ENCODE peak calls at places on chromosomes 1 and 21, in nine cellular contexts. One of them, this sample, is unnamed.
A peak's percentile ranks its signal among the peaks of the same experiment; 100 is the strongest.

GRCh38 chr1:33390550-33390949 is 40.3 kb downstream of the PHC2 start:
- DNase-seq in brain microvascular endothelial cell: peak; percentile 65
- DNase-seq in substantia nigra: no peak
- DNase-seq in heart left ventricle: no peak
- DNase-seq in choroid plexus epithelial cell: peak; percentile 96
- DNase-seq in iPS-NIHi11: no peak
- DNase-seq in spleen: no peak
- DNase-seq in stimulated activated CD8-positive, alpha-beta memory T cell treated with anti-CD3 and anti-CD28 coated beads, Interleukin-15, amount 100 ng/mL, for 1 hour: no peak
- DNase-seq in dorsolateral prefrontal cortex: no peak
- DNase-seq in this sample: no peak

GRCh38 chr1:111267801-111268508 is 22.7 kb upstream of the CHIA start:
- DNase-seq in spleen: no peak
- DNase-seq in choroid plexus epithelial cell: no peak
- DNase-seq in iPS-NIHi11: no peak
- DNase-seq in brain microvascular endothelial cell: no peak
- DNase-seq in substantia nigra: no peak
- DNase-seq in dorsolateral prefrontal cortex: no peak
- DNase-seq in stimulated activated CD8-positive, alpha-beta memory T cell treated with anti-CD3 and anti-CD28 coated beads, Interleukin-15, amount 100 ng/mL, for 1 hour: no peak
- DNase-seq in heart left ventricle: no peak
- DNase-seq in this sample: no peak

GRCh38 chr1:22833699-22834098 is 123.1 kb downstream of the EPHB2 start:
- DNase-seq in dorsolateral prefrontal cortex: no peak
- DNase-seq in choroid plexus epithelial cell: no peak
- DNase-seq in stimulated activated CD8-positive, alpha-beta memory T cell treated with anti-CD3 and anti-CD28 coated beads, Interleukin-15, amount 100 ng/mL, for 1 hour: no peak
- DNase-seq in substantia nigra: no peak
- DNase-seq in iPS-NIHi11: no peak
- DNase-seq in brain microvascular endothelial cell: no peak
- DNase-seq in spleen: no peak
- DNase-seq in heart left ventricle: no peak
- DNase-seq in this sample: no peak

GRCh38 chr1:27356628-27357280 is 10.0 kb downstream of the MAP3K6 start:
- DNase-seq in brain microvascular endothelial cell: no peak
- DNase-seq in heart left ventricle: no peak
- DNase-seq in choroid plexus epithelial cell: no peak
- DNase-seq in iPS-NIHi11: no peak
- DNase-seq in substantia nigra: no peak
- DNase-seq in dorsolateral prefrontal cortex: no peak
- DNase-seq in stimulated activated CD8-positive, alpha-beta memory T cell treated with anti-CD3 and anti-CD28 coated beads, Interleukin-15, amount 100 ng/mL, for 1 hour: no peak
- DNase-seq in spleen: peak; percentile 83
- DNase-seq in this sample: no peak

GRCh38 chr1:211196880-211197279 is 62.3 kb upstream of the RCOR3 start:
- DNase-seq in heart left ventricle: no peak
- DNase-seq in iPS-NIHi11: no peak
- DNase-seq in stimulated activated CD8-positive, alpha-beta memory T cell treated with anti-CD3 and anti-CD28 coated beads, Interleukin-15, amount 100 ng/mL, for 1 hour: no peak
- DNase-seq in brain microvascular endothelial cell: no peak
- DNase-seq in substantia nigra: no peak
- DNase-seq in choroid plexus epithelial cell: peak; percentile 5
- DNase-seq in spleen: no peak
- DNase-seq in dorsolateral prefrontal cortex: no peak
- DNase-seq in this sample: no peak

GRCh38 chr1:22750671-22751016 is 40.0 kb downstream of the EPHB2 start:
- DNase-seq in choroid plexus epithelial cell: no peak
- DNase-seq in spleen: no peak
- DNase-seq in brain microvascular endothelial cell: no peak
- DNase-seq in substantia nigra: no peak
- DNase-seq in iPS-NIHi11: no peak
- DNase-seq in dorsolateral prefrontal cortex: no peak
- DNase-seq in heart left ventricle: no peak
- DNase-seq in stimulated activated CD8-positive, alpha-beta memory T cell treated with anti-CD3 and anti-CD28 coated beads, Interleukin-15, amount 100 ng/mL, for 1 hour: no peak
- DNase-seq in this sample: no peak

GRCh38 chr1:92749024-92749634 is 35.8 kb downstream of the EVI5 start:
- DNase-seq in iPS-NIHi11: peak; percentile 71
- DNase-seq in heart left ventricle: no peak
- DNase-seq in brain microvascular endothelial cell: peak; percentile 49
- DNase-seq in stimulated activated CD8-positive, alpha-beta memory T cell treated with anti-CD3 and anti-CD28 coated beads, Interleukin-15, amount 100 ng/mL, for 1 hour: no peak
- DNase-seq in spleen: no peak
- DNase-seq in choroid plexus epithelial cell: peak; percentile 86
- DNase-seq in substantia nigra: no peak
- DNase-seq in dorsolateral prefrontal cortex: no peak
- DNase-seq in this sample: peak; percentile 44

GRCh38 chr1:231862611-231863010 is 236.0 kb downstream of the DISC1 start:
- DNase-seq in heart left ventricle: no peak
- DNase-seq in spleen: no peak
- DNase-seq in choroid plexus epithelial cell: no peak
- DNase-seq in substantia nigra: no peak
- DNase-seq in brain microvascular endothelial cell: no peak
- DNase-seq in iPS-NIHi11: no peak
- DNase-seq in dorsolateral prefrontal cortex: no peak
- DNase-seq in stimulated activated CD8-positive, alpha-beta memory T cell treated with anti-CD3 and anti-CD28 coated beads, Interleukin-15, amount 100 ng/mL, for 1 hour: no peak
- DNase-seq in this sample: no peak

GRCh38 chr1:228285661-228286504 is 78.0 kb downstream of the OBSCN start:
- DNase-seq in stimulated activated CD8-positive, alpha-beta memory T cell treated with anti-CD3 and anti-CD28 coated beads, Interleukin-15, amount 100 ng/mL, for 1 hour: no peak
- DNase-seq in iPS-NIHi11: no peak
- DNase-seq in dorsolateral prefrontal cortex: no peak
- DNase-seq in choroid plexus epithelial cell: no peak
- DNase-seq in substantia nigra: no peak
- DNase-seq in heart left ventricle: peak; percentile 54
- DNase-seq in brain microvascular endothelial cell: no peak
- DNase-seq in spleen: peak; percentile 79
- DNase-seq in this sample: no peak

GRCh38 chr1:153539395-153540093 is 1.2 kb downstream of the S100A5 start:
- DNase-seq in substantia nigra: no peak
- DNase-seq in spleen: peak; percentile 48
- DNase-seq in dorsolateral prefrontal cortex: no peak
- DNase-seq in choroid plexus epithelial cell: no peak
- DNase-seq in iPS-NIHi11: no peak
- DNase-seq in stimulated activated CD8-positive, alpha-beta memory T cell treated with anti-CD3 and anti-CD28 coated beads, Interleukin-15, amount 100 ng/mL, for 1 hour: no peak
- DNase-seq in heart left ventricle: no peak
- DNase-seq in brain microvascular endothelial cell: no peak
- DNase-seq in this sample: no peak

GRCh38 chr1:147545133-147545532 is 3.8 kb downstream of the BCL9 start:
- DNase-seq in iPS-NIHi11: peak; percentile 32
- DNase-seq in dorsolateral prefrontal cortex: no peak
- DNase-seq in heart left ventricle: no peak
- DNase-seq in stimulated activated CD8-positive, alpha-beta memory T cell treated with anti-CD3 and anti-CD28 coated beads, Interleukin-15, amount 100 ng/mL, for 1 hour: peak; percentile 69
- DNase-seq in brain microvascular endothelial cell: peak; percentile 24
- DNase-seq in substantia nigra: no peak
- DNase-seq in choroid plexus epithelial cell: peak; percentile 41
- DNase-seq in spleen: peak; percentile 86
- DNase-seq in this sample: peak; percentile 88

GRCh38 chr1:116777831-116778830 is 23.9 kb downstream of the CD2 start:
- DNase-seq in substantia nigra: no peak
- DNase-seq in heart left ventricle: no peak
- DNase-seq in dorsolateral prefrontal cortex: no peak
- DNase-seq in spleen: no peak
- DNase-seq in iPS-NIHi11: no peak
- DNase-seq in brain microvascular endothelial cell: peak; percentile 73
- DNase-seq in choroid plexus epithelial cell: peak; percentile 74
- DNase-seq in stimulated activated CD8-positive, alpha-beta memory T cell treated with anti-CD3 and anti-CD28 coated beads, Interleukin-15, amount 100 ng/mL, for 1 hour: no peak
- DNase-seq in this sample: no peak

GRCh38 chr1:33307494-33307864 is 13.4 kb downstream of the A3GALT2 start:
- DNase-seq in choroid plexus epithelial cell: no peak
- DNase-seq in brain microvascular endothelial cell: no peak
- DNase-seq in iPS-NIHi11: no peak
- DNase-seq in heart left ventricle: no peak
- DNase-seq in substantia nigra: no peak
- DNase-seq in dorsolateral prefrontal cortex: no peak
- DNase-seq in stimulated activated CD8-positive, alpha-beta memory T cell treated with anti-CD3 and anti-CD28 coated beads, Interleukin-15, amount 100 ng/mL, for 1 hour: no peak
- DNase-seq in spleen: no peak
- DNase-seq in this sample: no peak

GRCh38 chr1:81208441-81208840 is 592.3 kb upstream of the ADGRL2 start:
- DNase-seq in substantia nigra: no peak
- DNase-seq in heart left ventricle: peak; percentile 40
- DNase-seq in stimulated activated CD8-positive, alpha-beta memory T cell treated with anti-CD3 and anti-CD28 coated beads, Interleukin-15, amount 100 ng/mL, for 1 hour: no peak
- DNase-seq in choroid plexus epithelial cell: no peak
- DNase-seq in dorsolateral prefrontal cortex: no peak
- DNase-seq in spleen: peak; percentile 82
- DNase-seq in brain microvascular endothelial cell: no peak
- DNase-seq in iPS-NIHi11: no peak
- DNase-seq in this sample: no peak

GRCh38 chr1:7646981-7647901 is 123.9 kb upstream of the VAMP3 start:
- DNase-seq in substantia nigra: peak; percentile 58
- DNase-seq in stimulated activated CD8-positive, alpha-beta memory T cell treated with anti-CD3 and anti-CD28 coated beads, Interleukin-15, amount 100 ng/mL, for 1 hour: peak; percentile 43
- DNase-seq in brain microvascular endothelial cell: peak; percentile 31
- DNase-seq in dorsolateral prefrontal cortex: peak; percentile 85
- DNase-seq in iPS-NIHi11: peak; percentile 95
- DNase-seq in spleen: peak; percentile 93
- DNase-seq in choroid plexus epithelial cell: peak; percentile 63
- DNase-seq in heart left ventricle: peak; percentile 82
- DNase-seq in this sample: peak; percentile 50

GRCh38 chr1:57234459-57234858 is 189.4 kb downstream of the DAB1 start:
- DNase-seq in dorsolateral prefrontal cortex: no peak
- DNase-seq in iPS-NIHi11: no peak
- DNase-seq in brain microvascular endothelial cell: no peak
- DNase-seq in substantia nigra: no peak
- DNase-seq in stimulated activated CD8-positive, alpha-beta memory T cell treated with anti-CD3 and anti-CD28 coated beads, Interleukin-15, amount 100 ng/mL, for 1 hour: no peak
- DNase-seq in heart left ventricle: no peak
- DNase-seq in choroid plexus epithelial cell: no peak
- DNase-seq in spleen: no peak
- DNase-seq in this sample: no peak

GRCh38 chr1:205317311-205317917 is 4.1 kb downstream of the NUAK2 start:
- DNase-seq in heart left ventricle: peak; percentile 91
- DNase-seq in dorsolateral prefrontal cortex: peak; percentile 67
- DNase-seq in iPS-NIHi11: peak; percentile 34
- DNase-seq in brain microvascular endothelial cell: no peak
- DNase-seq in stimulated activated CD8-positive, alpha-beta memory T cell treated with anti-CD3 and anti-CD28 coated beads, Interleukin-15, amount 100 ng/mL, for 1 hour: no peak
- DNase-seq in spleen: peak; percentile 81
- DNase-seq in substantia nigra: peak; percentile 60
- DNase-seq in choroid plexus epithelial cell: peak; percentile 37
- DNase-seq in this sample: peak; percentile 71

GRCh38 chr1:84365225-84366221 is 32.8 kb upstream of the DNASE2B start:
- DNase-seq in brain microvascular endothelial cell: peak; percentile 98
- DNase-seq in substantia nigra: no peak
- DNase-seq in choroid plexus epithelial cell: peak; percentile 94
- DNase-seq in heart left ventricle: no peak
- DNase-seq in spleen: no peak
- DNase-seq in dorsolateral prefrontal cortex: no peak
- DNase-seq in stimulated activated CD8-positive, alpha-beta memory T cell treated with anti-CD3 and anti-CD28 coated beads, Interleukin-15, amount 100 ng/mL, for 1 hour: no peak
- DNase-seq in iPS-NIHi11: no peak
- DNase-seq in this sample: peak; percentile 92

GRCh38 chr21:31909153-31909771 is 36.4 kb downstream of the HUNK start:
- DNase-seq in brain microvascular endothelial cell: no peak
- DNase-seq in choroid plexus epithelial cell: no peak
- DNase-seq in substantia nigra: no peak
- DNase-seq in heart left ventricle: no peak
- DNase-seq in iPS-NIHi11: peak; percentile 51
- DNase-seq in dorsolateral prefrontal cortex: no peak
- DNase-seq in spleen: no peak
- DNase-seq in stimulated activated CD8-positive, alpha-beta memory T cell treated with anti-CD3 and anti-CD28 coated beads, Interleukin-15, amount 100 ng/mL, for 1 hour: no peak
- DNase-seq in this sample: no peak

GRCh38 chr1:55584521-55585401 is 369.6 kb upstream of the USP24 start:
- DNase-seq in dorsolateral prefrontal cortex: no peak
- DNase-seq in heart left ventricle: no peak
- DNase-seq in choroid plexus epithelial cell: peak; percentile 58
- DNase-seq in spleen: no peak
- DNase-seq in iPS-NIHi11: peak; percentile 50
- DNase-seq in brain microvascular endothelial cell: no peak
- DNase-seq in substantia nigra: peak; percentile 21
- DNase-seq in stimulated activated CD8-positive, alpha-beta memory T cell treated with anti-CD3 and anti-CD28 coated beads, Interleukin-15, amount 100 ng/mL, for 1 hour: no peak
- DNase-seq in this sample: no peak

GRCh38 chr21:42002421-42002958 is 7.7 kb downstream of the ZBTB21 start:
- DNase-seq in heart left ventricle: no peak
- DNase-seq in iPS-NIHi11: no peak
- DNase-seq in spleen: no peak
- DNase-seq in substantia nigra: no peak
- DNase-seq in choroid plexus epithelial cell: peak; percentile 85
- DNase-seq in dorsolateral prefrontal cortex: no peak
- DNase-seq in stimulated activated CD8-positive, alpha-beta memory T cell treated with anti-CD3 and anti-CD28 coated beads, Interleukin-15, amount 100 ng/mL, for 1 hour: peak; percentile 14
- DNase-seq in brain microvascular endothelial cell: peak; percentile 92
- DNase-seq in this sample: peak; percentile 82

GRCh38 chr1:167332503-167332902 is 111.8 kb downstream of the POU2F1 start:
- DNase-seq in heart left ventricle: no peak
- DNase-seq in spleen: no peak
- DNase-seq in choroid plexus epithelial cell: peak; percentile 43
- DNase-seq in dorsolateral prefrontal cortex: no peak
- DNase-seq in brain microvascular endothelial cell: no peak
- DNase-seq in iPS-NIHi11: no peak
- DNase-seq in substantia nigra: no peak
- DNase-seq in stimulated activated CD8-positive, alpha-beta memory T cell treated with anti-CD3 and anti-CD28 coated beads, Interleukin-15, amount 100 ng/mL, for 1 hour: no peak
- DNase-seq in this sample: no peak

GRCh38 chr1:12034381-12034801 is 15.1 kb downstream of the MIIP start:
- DNase-seq in choroid plexus epithelial cell: peak; percentile 91
- DNase-seq in brain microvascular endothelial cell: peak; percentile 29
- DNase-seq in substantia nigra: peak; percentile 24
- DNase-seq in stimulated activated CD8-positive, alpha-beta memory T cell treated with anti-CD3 and anti-CD28 coated beads, Interleukin-15, amount 100 ng/mL, for 1 hour: no peak
- DNase-seq in heart left ventricle: no peak
- DNase-seq in spleen: no peak
- DNase-seq in iPS-NIHi11: no peak
- DNase-seq in dorsolateral prefrontal cortex: no peak
- DNase-seq in this sample: no peak

GRCh38 chr1:236545621-236546169 is 21.9 kb downstream of the LGALS8 start:
- DNase-seq in spleen: no peak
- DNase-seq in choroid plexus epithelial cell: no peak
- DNase-seq in stimulated activated CD8-positive, alpha-beta memory T cell treated with anti-CD3 and anti-CD28 coated beads, Interleukin-15, amount 100 ng/mL, for 1 hour: no peak
- DNase-seq in iPS-NIHi11: no peak
- DNase-seq in brain microvascular endothelial cell: no peak
- DNase-seq in substantia nigra: no peak
- DNase-seq in dorsolateral prefrontal cortex: no peak
- DNase-seq in heart left ventricle: no peak
- DNase-seq in this sample: no peak

GRCh38 chr1:111730706-111731105 is 8.5 kb downstream of the INKA2 start:
- DNase-seq in brain microvascular endothelial cell: no peak
- DNase-seq in substantia nigra: no peak
- DNase-seq in iPS-NIHi11: no peak
- DNase-seq in dorsolateral prefrontal cortex: no peak
- DNase-seq in choroid plexus epithelial cell: no peak
- DNase-seq in spleen: no peak
- DNase-seq in stimulated activated CD8-positive, alpha-beta memory T cell treated with anti-CD3 and anti-CD28 coated beads, Interleukin-15, amount 100 ng/mL, for 1 hour: no peak
- DNase-seq in heart left ventricle: no peak
- DNase-seq in this sample: no peak

GRCh38 chr1:15736035-15736665 is at the start of gene SLC25A34:
- DNase-seq in spleen: no peak
- DNase-seq in substantia nigra: peak; percentile 18
- DNase-seq in choroid plexus epithelial cell: no peak
- DNase-seq in brain microvascular endothelial cell: no peak
- DNase-seq in heart left ventricle: peak; percentile 87
- DNase-seq in iPS-NIHi11: peak; percentile 85
- DNase-seq in stimulated activated CD8-positive, alpha-beta memory T cell treated with anti-CD3 and anti-CD28 coated beads, Interleukin-15, amount 100 ng/mL, for 1 hour: no peak
- DNase-seq in dorsolateral prefrontal cortex: no peak
- DNase-seq in this sample: no peak

This sample was measured in RCC 7860.